ENCODE peak calls at places on chromosomes 11 and 22, in five cellular contexts. N, F, V, E and W are unnamed samples.

GRCh38 chr11:6523253-6523652 is 26.2 kb downstream of the DNHD1 start:
- DNase-seq in E (no peak), N (peak; percentile 81), F (no peak), V (no peak), W (no peak)

GRCh38 chr11:114678125-114679036 is at the start of gene NXPE2:
- DNase-seq in E (no peak), N (peak; percentile 57), F (no peak), V (no peak), W (no peak)

GRCh38 chr22:35552186-35552842 is 11.7 kb downstream of the RASD2 start:
- DNase-seq in V (peak; percentile 94), F (peak; percentile 82), E (no peak), N (no peak), W (no peak)

GRCh38 chr22:39559456-39560105 is 11.0 kb upstream of the CACNA1I start:
- DNase-seq in E (no peak), F (no peak), V (peak; percentile 90), N (no peak), W (no peak)

GRCh38 chr22:35313311-35314121 is 13.8 kb downstream of the TOM1 start:
- DNase-seq in V (no peak), F (no peak), E (peak; percentile 42), N (peak; percentile 96), W (no peak)

GRCh38 chr22:36398602-36399472 is 11.1 kb upstream of the MYH9 start:
- DNase-seq in F (no peak), E (no peak), N (peak; percentile 87), V (no peak), W (no peak)

GRCh38 chr11:121588747-121589146 is 136.0 kb upstream of the SORL1-AS1 start:
- DNase-seq in F (no peak), N (no peak), V (no peak), E (no peak), W (no peak)

GRCh38 chr22:38943181-38943580 is 14.2 kb upstream of the APOBEC3A start:
- DNase-seq in V (no peak), N (no peak), E (peak; percentile 6), F (no peak), W (no peak)

GRCh38 chr11:60165538-60165937 is 17.3 kb downstream of the MS4A6A start:
- DNase-seq in N (no peak), E (no peak), F (no peak), V (no peak), W (no peak)

GRCh38 chr11:2949920-2950319 is 20.7 kb upstream of the PHLDA2 start:
- DNase-seq in N (no peak), E (no peak), F (no peak), V (peak; percentile 26), W (no peak)

GRCh38 chr11:15276616-15277015 is 161.9 kb downstream of the INSC start:
- DNase-seq in F (no peak), E (no peak), N (peak; percentile 4), V (peak; percentile 59), W (no peak)

GRCh38 chr11:79139900-79140299 is 300.9 kb downstream of the TENM4 start:
- DNase-seq in V (no peak), F (no peak), E (no peak), N (no peak), W (no peak)

GRCh38 chr11:128420943-128421342 is 166.4 kb downstream of the ETS1 start:
- DNase-seq in F (no peak), N (peak; percentile 99), E (no peak), V (no peak), W (no peak)

GRCh38 chr22:26367402-26368245 is 61.4 kb upstream of the ASPHD2 start:
- DNase-seq in N (peak; percentile 20), E (no peak), F (peak; percentile 66), V (peak; percentile 86), W (no peak)

GRCh38 chr11:16771350-16772140 is 33.1 kb downstream of the C11orf58 start:
- DNase-seq in N (no peak), V (no peak), F (no peak), E (no peak), W (peak; percentile 43)

GRCh38 chr22:50309601-50309991 is 2.1 kb upstream of the PLXNB2 start:
- DNase-seq in E (no peak), F (no peak), N (no peak), V (no peak), W (no peak)

GRCh38 chr22:50307891-50308596 is 598 bp upstream of the PLXNB2 start:
- DNase-seq in N (no peak), F (no peak), V (no peak), E (peak; percentile 27), W (no peak)

GRCh38 chr22:50306753-50307749 is at the start of gene PLXNB2:
- DNase-seq in V (peak; percentile 86), N (peak; percentile 80), E (peak; percentile 80), F (peak; percentile 33), W (no peak)

GRCh38 chr22:50308986-50309600 is 1.6 kb upstream of the PLXNB2 start:
- DNase-seq in E (no peak), F (no peak), N (no peak), V (no peak), W (no peak)

DNA sequence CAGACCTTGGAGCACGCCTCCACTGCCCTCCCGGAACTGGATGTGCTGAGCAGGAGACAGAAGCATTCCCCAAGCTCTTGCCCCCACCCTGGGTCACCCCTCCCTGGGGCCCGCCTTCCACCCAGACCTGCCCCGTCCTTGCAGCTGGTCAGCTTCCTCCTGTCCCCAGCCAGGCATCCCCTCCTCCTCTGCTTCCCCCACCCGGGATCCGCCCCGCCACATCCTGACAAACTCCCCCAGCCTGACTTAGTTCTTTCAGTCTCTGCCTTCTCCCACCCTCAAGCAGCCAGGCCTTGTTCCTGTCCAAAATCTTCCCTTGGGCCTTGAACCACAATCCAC is 1.1 kb upstream of the PLXNB2 start:
- DNase-seq in F (no peak), E (peak; percentile 68), V (peak; percentile 68), N (peak; percentile 40), W (peak; percentile 82)
- H3K4me3 ChIP-seq in F (no peak overlapping the region), E (no peak overlapping the region), V (no peak overlapping the region), N (no peak overlapping the region), W (no peak overlapping the region)

DNA sequence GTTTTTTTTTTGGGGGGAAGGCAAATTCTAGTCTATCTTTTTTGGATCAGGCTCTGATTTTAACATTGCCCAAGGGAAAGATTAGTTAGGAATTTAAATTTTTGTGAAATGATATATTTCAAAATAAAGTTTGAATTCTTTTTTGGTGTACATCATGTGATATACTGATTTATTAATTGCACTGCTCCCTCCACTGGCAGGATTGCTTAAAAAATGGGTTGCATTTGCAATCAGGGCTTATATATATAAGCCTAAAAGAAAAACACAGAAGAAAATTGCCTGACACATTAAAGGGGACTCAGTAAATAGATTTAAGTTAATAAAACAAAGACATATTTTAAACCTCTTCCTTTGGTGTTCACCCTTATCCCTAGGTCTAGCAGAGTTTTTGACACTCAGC is 1.2 kb downstream of the DYNC2H1 start:
- DNase-seq in V (no peak), E (no peak), F (no peak), N (peak; percentile 56), W (no peak)
- TF ChIP-seq CTCF in V (no peak), E (no peak), F (no peak), N (peak; percentile 59), W (no peak)

DNA sequence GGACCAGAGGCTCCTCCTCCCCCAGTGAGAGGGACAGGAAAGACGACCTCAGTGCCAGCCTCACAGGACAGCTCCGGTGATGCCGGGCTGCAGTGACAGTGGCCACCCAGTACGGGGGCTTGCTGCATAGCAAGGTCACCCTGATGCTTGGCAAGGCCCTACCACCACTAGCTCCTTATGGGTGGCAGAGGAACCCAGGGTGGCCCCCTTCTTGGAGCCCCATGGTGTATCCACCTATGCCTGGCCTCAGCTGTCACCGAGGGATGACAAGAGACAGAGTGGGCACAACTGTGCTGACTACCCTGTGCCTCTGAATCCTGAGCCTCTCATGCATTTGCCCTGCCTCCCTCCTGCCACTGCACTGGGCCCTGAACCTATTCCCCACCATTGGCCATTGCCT is 809.2 kb downstream of the TBC1D22A start:
- DNase-seq in E (no peak), F (no peak), V (no peak), N (no peak), W (no peak)
- H3K9me3 ChIP-seq in E (no peaks in the 10 kb centered on the region), F (no peaks in the 10 kb centered on the region), V (peaks cover 32% of the 10 kb centered on the region), N (peaks cover 50% of the 10 kb centered on the region), W (no peaks in the 10 kb centered on the region)

GRCh38 chr11:126284829-126285228 is 1.9 kb downstream of the TIRAP start:
- DNase-seq in F (peak; percentile 83), V (no peak), E (peak; percentile 71), N (peak; percentile 96), W (peak; percentile 72)
- H3K4me3 ChIP-seq in F (no peak overlapping the region), V (no peak overlapping the region), E (no peak overlapping the region), N (no peak overlapping the region), W (no peak overlapping the region)

DNA sequence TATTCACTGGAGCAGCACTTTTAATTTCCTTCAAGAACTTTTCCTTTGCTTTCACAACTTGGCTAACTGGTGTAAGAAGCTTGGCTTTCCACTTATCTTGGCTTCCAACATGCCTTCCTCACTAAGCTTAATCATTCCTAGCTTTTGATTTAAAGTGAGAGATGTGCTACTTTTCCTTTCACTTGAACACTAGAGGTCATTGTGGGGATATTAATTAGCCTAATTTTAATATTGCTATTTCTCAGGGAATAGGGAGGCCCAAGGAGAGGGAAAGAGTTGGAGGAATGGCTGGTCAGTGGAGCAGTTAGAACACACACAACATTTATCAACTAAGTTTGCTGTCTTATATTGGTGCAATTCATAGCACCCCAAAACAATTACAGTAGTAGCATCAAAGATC is 24.6 kb upstream of the CCDC90B start:
- DNase-seq in F (no peak), N (no peak), E (no peak), V (no peak), W (no peak)
- TF ChIP-seq CTCF in F (no peak), N (no peak), E (no peak), V (no peak), W (no peak)

GRCh38 chr11:74870485-74870884 is 78.4 kb downstream of the XRRA1 start:
- DNase-seq in V (peak; percentile 56), F (no peak), N (peak; percentile 66), E (no peak), W (no peak)
- H3K9me3 ChIP-seq in V (peaks cover 90% of the 10 kb centered on the region), F (peaks cover 24% of the 10 kb centered on the region), N (peaks cover 43% of the 10 kb centered on the region), E (peaks cover 93% of the 10 kb centered on the region), W (peaks cover 35% of the 10 kb centered on the region)

GRCh38 chr11:105032495-105032894 is 2.4 kb downstream of the CASP1 start:
- DNase-seq in F (no peak), E (no peak), N (no peak), V (no peak), W (no peak)
- H3K4me3 ChIP-seq in F (no peak overlapping the region), E (no peak overlapping the region), N (no peak overlapping the region), V (no peak overlapping the region), W (no peak overlapping the region)

GRCh38 chr11:36292311-36292722 is 3.1 kb upstream of the COMMD9 start:
- DNase-seq in N (peak; percentile 47), E (no peak), V (peak; percentile 57), F (no peak), W (no peak)
- TF ChIP-seq CTCF in N (peak; percentile 78), E (no peak), V (peak; percentile 82), F (peak; percentile 43), W (no peak)